ENCODE peak calls at places on chromosomes 6 and 20, in six cellular contexts. D is Peyer's patch, L is astrocyte of the cerebellum, N is fibroblast of pulmonary artery, E is suprapubic skin, X is HuH-7.5. K is an unnamed sample.
A peak's percentile ranks its signal among the peaks of the same experiment; 100 is the strongest.

GRCh38 chr6:43846556-43846955 is 76.5 kb downstream of the VEGFA start:
- DNase-seq in D (no peak), L (peak; percentile 11), N (no peak), E (no peak), X (no peak), K (no peak)

GRCh38 chr6:35056952-35057351 is 84.2 kb downstream of the TCP11 start:
- DNase-seq in D (no peak), L (no peak), N (no peak), E (no peak), X (no peak), K (no peak)

GRCh38 chr6:49556429-49556837 is 6.0 kb downstream of the C6orf141 start:
- DNase-seq in D (peak; percentile 80), L (peak; percentile 42), N (peak; percentile 65), E (no peak), X (peak; percentile 46), K (no peak)

GRCh38 chr6:46491789-46492547 is 719 bp upstream of the RCAN2 start:
- DNase-seq in D (peak; percentile 55), L (no peak), N (peak; percentile 3), E (no peak), X (peak; percentile 54), K (no peak)

GRCh38 chr20:18052856-18053255 is 4.9 kb downstream of the OVOL2 start:
- DNase-seq in D (no peak), L (no peak), N (no peak), E (no peak), X (no peak), K (no peak)

GRCh38 chr6:14704383-14705271 is 541.2 kb upstream of the JARID2 start:
- DNase-seq in D (no peak), L (no peak), N (peak; percentile 46), E (no peak), X (no peak), K (no peak)

GRCh38 chr6:150897400-150897943 is 32.0 kb downstream of the MTHFD1L start:
- DNase-seq in D (no peak), L (peak; percentile 34), N (no peak), E (peak; percentile 4), X (no peak), K (no peak)

GRCh38 chr6:44457606-44458005 is 70.1 kb downstream of the CDC5L start:
- DNase-seq in D (no peak), L (no peak), N (peak; percentile 83), E (no peak), X (no peak), K (no peak)

GRCh38 chr6:165847407-165848098 is 184.5 kb upstream of the PDE10A start:
- DNase-seq in D (peak; percentile 70), L (peak; percentile 40), N (peak; percentile 90), E (no peak), X (no peak), K (no peak)

GRCh38 chr6:170347091-170347490 is 40.5 kb downstream of the FAM120B start:
- DNase-seq in D (no peak), L (no peak), N (no peak), E (no peak), X (no peak), K (no peak)

GRCh38 chr6:56091159-56091869 is 156.1 kb downstream of the COL21A1 start:
- DNase-seq in D (no peak), L (peak; percentile 86), N (peak; percentile 88), E (no peak), X (no peak), K (no peak)

GRCh38 chr20:51797357-51798025 is 4.8 kb downstream of the SALL4 start:
- DNase-seq in D (no peak), L (peak; percentile 8), N (no peak), E (no peak), X (peak; percentile 48), K (no peak)

GRCh38 chr6:138468320-138469015 is 30.8 kb downstream of the NHSL1 start:
- DNase-seq in D (no peak), L (peak; percentile 16), N (peak; percentile 39), E (no peak), X (no peak), K (no peak)

GRCh38 chr6:156720739-156721714 is 56.2 kb upstream of the ARID1B start:
- DNase-seq in D (peak; percentile 79), L (no peak), N (peak; percentile 18), E (no peak), X (no peak), K (no peak)

GRCh38 chr20:38579219-38579618 is 1.8 kb upstream of the ADIG start:
- DNase-seq in D (no peak), L (no peak), N (no peak), E (no peak), X (no peak), K (no peak)

GRCh38 chr6:36979343-36979742 is 6.7 kb downstream of the MTCH1 start:
- DNase-seq in D (peak; percentile 55), L (peak; percentile 16), N (peak; percentile 71), E (no peak), X (no peak), K (no peak)

GRCh38 chr6:17505767-17506280 is 94.3 kb upstream of the FAM8A1 start:
- DNase-seq in D (no peak), L (no peak), N (peak; percentile 49), E (no peak), X (no peak), K (no peak)

GRCh38 chr20:17966432-17967312 is 1.9 kb downstream of the SNX5 start:
- DNase-seq in D (no peak), L (no peak), N (peak; percentile 58), E (no peak), X (peak; percentile 64), K (no peak)

GRCh38 chr20:3045042-3045815 is 623 bp upstream of the MRPS26 start:
- DNase-seq in D (peak; percentile 91), L (peak; percentile 34), N (peak; percentile 66), E (peak; percentile 94), X (peak; percentile 89), K (peak; percentile 91)

GRCh38 chr20:31666258-31667042 is 28.7 kb downstream of the COX4I2 start:
- DNase-seq in D (peak; percentile 72), L (no peak), N (no peak), E (no peak), X (no peak), K (no peak)

GRCh38 chr20:10654630-10655029 is 19.2 kb downstream of the JAG1 start:
- DNase-seq in D (no peak), L (no peak), N (no peak), E (no peak), X (no peak), K (no peak)

GRCh38 chr6:169371344-169372144 is 117.9 kb upstream of the THBS2 start:
- DNase-seq in D (no peak), L (no peak), N (peak; percentile 26), E (no peak), X (no peak), K (no peak)

GRCh38 chr6:133242761-133243590 is 1.8 kb downstream of the EYA4 start:
- DNase-seq in D (no peak), L (no peak), N (no peak), E (no peak), X (peak; percentile 25), K (no peak)

GRCh38 chr6:33744001-33744848 is 2.5 kb downstream of the IP6K3 start:
- DNase-seq in D (peak; percentile 92), L (peak; percentile 49), N (peak; percentile 83), E (no peak), X (peak; percentile 82), K (no peak)